ENCODE peak calls at places on chromosomes 2 and 18, in four cellular contexts. One of them, this sample, is unnamed.

GRCh38 chr2:105924932-105925331 is 180.2 kb downstream of the NCK2 start:
- DNase-seq in GM23338: no peak
- DNase-seq in aorta: no peak
- DNase-seq in breast epithelium: no peak
- DNase-seq in this sample: no peak

GRCh38 chr2:726158-726557 is 49.0 kb upstream of the TMEM18 start:
- DNase-seq in GM23338: no peak
- DNase-seq in aorta: no peak
- DNase-seq in breast epithelium: no peak
- DNase-seq in this sample: no peak

GRCh38 chr2:148527488-148528340 is 116.8 kb upstream of the EPC2 start:
- DNase-seq in GM23338: no peak
- DNase-seq in aorta: no peak
- DNase-seq in breast epithelium: no peak
- DNase-seq in this sample: no peak

GRCh38 chr18:25299426-25299825 is 52.5 kb downstream of the ZNF521 start:
- DNase-seq in GM23338: no peak
- DNase-seq in aorta: no peak
- DNase-seq in breast epithelium: no peak
- DNase-seq in this sample: no peak

GRCh38 chr2:66957198-66957597 is 439.9 kb upstream of the ETAA1 start:
- DNase-seq in GM23338: no peak
- DNase-seq in aorta: no peak
- DNase-seq in breast epithelium: no peak
- DNase-seq in this sample: no peak

GRCh38 chr2:201656740-201657139 is 13.4 kb upstream of the TMEM237 start:
- DNase-seq in GM23338: no peak
- DNase-seq in aorta: no peak
- DNase-seq in breast epithelium: no peak
- DNase-seq in this sample: no peak

GRCh38 chr2:73895473-73895872 is 2.7 kb downstream of the ACTG2 start:
- DNase-seq in GM23338: no peak
- DNase-seq in aorta: no peak
- DNase-seq in breast epithelium: no peak
- DNase-seq in this sample: no peak

GRCh38 chr2:234286118-234286598 is 210.7 kb downstream of the ARL4C start:
- DNase-seq in GM23338: no peak
- DNase-seq in aorta: no peak
- DNase-seq in breast epithelium: no peak
- DNase-seq in this sample: no peak

GRCh38 chr2:132776271-132776670 is 106.3 kb upstream of the LYPD1 start:
- DNase-seq in GM23338: peak
- DNase-seq in aorta: no peak
- DNase-seq in breast epithelium: no peak
- DNase-seq in this sample: no peak

GRCh38 chr2:122203523-122203922 is 448.1 kb downstream of the TSN start:
- DNase-seq in GM23338: no peak
- DNase-seq in aorta: no peak
- DNase-seq in breast epithelium: no peak
- DNase-seq in this sample: no peak

GRCh38 chr2:129347486-129348217 is 631.8 kb upstream of the RAB6C start:
- DNase-seq in GM23338: no peak
- DNase-seq in aorta: no peak
- DNase-seq in breast epithelium: no peak
- DNase-seq in this sample: no peak

GRCh38 chr2:45890819-45891218 is 239.3 kb downstream of the PRKCE start:
- DNase-seq in GM23338: no peak
- DNase-seq in aorta: no peak
- DNase-seq in breast epithelium: no peak
- DNase-seq in this sample: no peak

GRCh38 chr2:217773539-217773938 is 229.3 kb downstream of the TNS1 start:
- DNase-seq in GM23338: no peak
- DNase-seq in aorta: no peak
- DNase-seq in breast epithelium: no peak
- DNase-seq in this sample: no peak

GRCh38 chr18:75097491-75098225 is 111.3 kb downstream of the PTGR3 start:
- DNase-seq in GM23338: no peak
- DNase-seq in aorta: no peak
- DNase-seq in breast epithelium: no peak
- DNase-seq in this sample: no peak

GRCh38 chr18:12767580-12768155 is 64.8 kb downstream of the PSMG2 start:
- DNase-seq in GM23338: no peak
- DNase-seq in aorta: no peak
- DNase-seq in breast epithelium: no peak
- DNase-seq in this sample: no peak

GRCh38 chr2:234025475-234025874 is 25.0 kb upstream of the SPP2 start:
- DNase-seq in GM23338: no peak
- DNase-seq in aorta: no peak
- DNase-seq in breast epithelium: no peak
- DNase-seq in this sample: no peak

GRCh38 chr2:149561309-149561926 is 26.2 kb downstream of the MMADHC start:
- DNase-seq in GM23338: peak
- DNase-seq in aorta: no peak
- DNase-seq in breast epithelium: no peak
- DNase-seq in this sample: peak

GRCh38 chr2:168671932-168672331 is 130.5 kb upstream of the NOSTRIN start:
- DNase-seq in GM23338: no peak
- DNase-seq in aorta: no peak
- DNase-seq in breast epithelium: no peak
- DNase-seq in this sample: no peak

GRCh38 chr18:79875531-79875919 is 75.9 kb downstream of the SLC66A2 start:
- DNase-seq in GM23338: no peak
- DNase-seq in aorta: no peak
- DNase-seq in breast epithelium: no peak
- DNase-seq in this sample: no peak

GRCh38 chr2:50143822-50144575 is 887.9 kb downstream of the NRXN1 start:
- DNase-seq in GM23338: peak
- DNase-seq in aorta: no peak
- DNase-seq in breast epithelium: no peak
- DNase-seq in this sample: no peak

GRCh38 chr18:3983351-3983969 is 471.6 kb downstream of the DLGAP1 start:
- DNase-seq in GM23338: no peak
- DNase-seq in aorta: no peak
- DNase-seq in breast epithelium: no peak
- DNase-seq in this sample: no peak

GRCh38 chr2:74887445-74887951 is 53.6 kb downstream of the HK2 start:
- DNase-seq in GM23338: no peak
- DNase-seq in aorta: no peak
- DNase-seq in breast epithelium: no peak
- DNase-seq in this sample: no peak

GRCh38 chr2:234579231-234579962 is 82.5 kb upstream of the ARL4C start:
- DNase-seq in GM23338: no peak
- DNase-seq in aorta: no peak
- DNase-seq in breast epithelium: no peak
- DNase-seq in this sample: no peak

GRCh38 chr2:24017711-24018110 is 7.8 kb downstream of the MFSD2B start:
- DNase-seq in GM23338: no peak
- DNase-seq in aorta: no peak
- DNase-seq in breast epithelium: no peak
- DNase-seq in this sample: no peak

GRCh38 chr2:24016376-24016761 is 6.5 kb downstream of the MFSD2B start:
- DNase-seq in GM23338: no peak
- DNase-seq in aorta: no peak
- DNase-seq in breast epithelium: no peak
- DNase-seq in this sample: no peak

GRCh38 chr2:24016853-24017703 is 7.2 kb downstream of the MFSD2B start:
- DNase-seq in GM23338: no peak
- DNase-seq in aorta: no peak
- DNase-seq in breast epithelium: no peak
- DNase-seq in this sample: no peak

GRCh38 chr2:24019729-24020128 is 9.8 kb downstream of the MFSD2B start:
- DNase-seq in GM23338: no peak
- DNase-seq in aorta: no peak
- DNase-seq in breast epithelium: no peak
- DNase-seq in this sample: no peak

DNA sequence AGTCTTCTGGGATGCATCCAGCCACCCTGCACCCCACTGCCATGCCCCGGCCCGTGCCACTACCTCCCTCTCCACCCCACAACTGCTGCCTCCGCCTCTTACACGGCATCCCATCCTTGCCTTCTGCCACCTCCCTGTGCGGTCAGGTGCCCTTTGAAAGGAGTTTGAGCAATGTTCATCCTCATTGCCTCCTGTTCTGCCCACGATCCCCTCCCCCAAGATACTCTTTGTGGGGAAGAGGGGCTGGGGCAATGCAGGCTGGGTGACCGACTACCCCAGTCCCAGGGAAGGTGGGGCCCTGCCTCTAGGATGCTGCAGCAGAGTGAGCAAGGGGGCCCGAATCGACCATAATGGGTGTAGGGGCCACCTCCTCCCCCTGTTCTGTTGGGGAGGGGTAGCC is 8.4 kb downstream of the MFSD2B start:
- DNase-seq in GM23338: peak
- DNase-seq in aorta: no peak
- DNase-seq in breast epithelium: no peak
- DNase-seq in this sample: no peak
- H3K27ac ChIP-seq in GM23338: no peak
- H3K27ac ChIP-seq in aorta: no peak
- H3K27ac ChIP-seq in breast epithelium: no peak
- H3K27ac ChIP-seq in this sample: no peak

DNA sequence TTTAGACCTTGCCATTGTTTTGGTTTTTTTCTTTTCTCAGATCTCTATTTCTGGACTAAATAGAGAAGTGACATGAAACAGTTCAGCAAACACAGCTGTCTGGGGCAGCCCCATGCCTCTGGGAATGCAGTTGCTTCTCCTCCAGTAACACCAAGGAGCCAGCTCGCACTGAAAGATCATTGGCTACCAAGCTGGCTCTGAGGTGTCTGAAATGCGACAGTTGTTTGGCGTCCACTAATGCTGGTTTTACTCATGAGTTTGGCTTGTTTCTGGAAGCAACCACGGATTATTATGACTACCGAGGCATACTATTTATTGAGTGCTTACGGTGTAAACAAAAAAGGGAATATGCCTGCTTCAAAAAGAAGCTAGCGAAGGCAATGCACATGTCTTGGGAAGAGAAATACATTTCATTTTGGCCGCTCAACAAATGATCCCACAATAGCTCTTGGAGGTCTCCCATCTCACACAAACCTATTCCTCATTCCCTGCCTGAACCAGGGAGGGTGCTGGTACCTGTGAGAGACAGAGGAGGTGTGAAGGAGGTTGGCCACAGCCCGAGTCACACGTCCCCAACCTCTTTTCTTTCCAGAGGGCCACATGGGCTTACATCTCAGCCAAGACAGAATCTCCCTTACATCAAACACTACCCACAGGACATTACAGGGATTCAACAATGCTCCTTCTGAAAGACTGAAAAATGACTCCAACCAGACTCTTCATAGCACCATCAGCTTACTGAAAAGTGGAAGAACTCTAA is 37.5 kb upstream of the NEB start:
- DNase-seq in GM23338: no peak
- DNase-seq in aorta: peak
- DNase-seq in breast epithelium: no peak
- DNase-seq in this sample: no peak
- H3K27ac ChIP-seq in GM23338: no peak
- H3K27ac ChIP-seq in aorta: peak
- H3K27ac ChIP-seq in breast epithelium: no peak
- H3K27ac ChIP-seq in this sample: no peak

GRCh38 chr2:165863816-165864221 is 69.8 kb upstream of the GALNT3 start:
- DNase-seq in GM23338: peak
- DNase-seq in aorta: no peak
- DNase-seq in breast epithelium: no peak
- DNase-seq in this sample: no peak
- H3K27ac ChIP-seq in GM23338: no peak
- H3K27ac ChIP-seq in aorta: no peak
- H3K27ac ChIP-seq in breast epithelium: no peak
- H3K27ac ChIP-seq in this sample: no peak

DNA sequence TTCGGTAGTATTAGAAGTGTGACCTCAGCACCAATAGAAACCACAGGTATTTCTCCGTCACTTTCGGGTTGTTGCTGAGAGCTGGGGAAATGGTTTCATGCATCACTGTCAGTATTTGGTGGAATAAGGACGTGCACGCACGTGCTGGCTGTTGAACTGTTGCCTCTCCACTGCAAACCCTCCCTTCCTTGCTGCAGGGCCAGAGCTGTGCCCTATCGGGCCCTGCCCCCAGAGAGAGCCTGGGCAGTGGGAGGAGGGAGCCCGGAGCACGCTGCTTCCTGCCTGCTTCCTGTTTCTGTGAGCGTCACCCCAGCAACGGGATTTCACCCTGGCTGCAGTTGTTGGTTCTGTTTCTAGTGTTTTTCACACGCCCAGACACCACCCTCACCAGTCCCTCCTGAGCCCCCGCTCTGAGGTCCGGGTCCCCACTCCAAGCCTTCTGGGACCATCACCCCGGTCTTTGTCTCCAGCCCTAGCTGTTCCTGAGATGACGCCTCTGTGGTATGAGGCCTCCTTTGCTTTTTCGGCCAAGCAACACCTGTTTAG is 47.4 kb downstream of the LRRFIP1 start:
- DNase-seq in GM23338: peak
- DNase-seq in aorta: peak
- DNase-seq in breast epithelium: peak
- DNase-seq in this sample: no peak
- H3K27ac ChIP-seq in GM23338: peak
- H3K27ac ChIP-seq in aorta: peak
- H3K27ac ChIP-seq in breast epithelium: peak
- H3K27ac ChIP-seq in this sample: peak